ENCODE peak calls at places on chromosome 18, in eight cellular contexts. One of them, this sample, is unnamed. For H3K27me3, the result is how much of the 10 kb centered on the place peaks cover.

GRCh38 chr18:62957885-62958472 is 242.6 kb downstream of the PHLPP1 start:
- DNase-seq in AG04450: no peak
- DNase-seq in IMR-90: peak
- DNase-seq in sigmoid colon: no peak
- DNase-seq in thoracic aorta: no peak
- DNase-seq in psoas muscle: no peak
- DNase-seq in GM23248: peak
- DNase-seq in effector memory CD4-positive, alpha-beta T cell: no peak
- DNase-seq in this sample: peak

GRCh38 chr18:77548790-77549420 is 299.3 kb downstream of the GALR1 start:
- DNase-seq in effector memory CD4-positive, alpha-beta T cell: no peak
- DNase-seq in IMR-90: no peak
- DNase-seq in psoas muscle: peak
- DNase-seq in thoracic aorta: no peak
- DNase-seq in sigmoid colon: no peak
- DNase-seq in AG04450: no peak
- DNase-seq in GM23248: no peak
- DNase-seq in this sample: no peak

GRCh38 chr18:63454497-63454896 is 22.3 kb upstream of the SERPINB5 start:
- DNase-seq in psoas muscle: no peak
- DNase-seq in GM23248: peak
- DNase-seq in effector memory CD4-positive, alpha-beta T cell: no peak
- DNase-seq in sigmoid colon: no peak
- DNase-seq in AG04450: no peak
- DNase-seq in IMR-90: no peak
- DNase-seq in thoracic aorta: no peak
- DNase-seq in this sample: peak

GRCh38 chr18:24672165-24672950 is 211.9 kb downstream of the HRH4 start:
- DNase-seq in effector memory CD4-positive, alpha-beta T cell: no peak
- DNase-seq in psoas muscle: no peak
- DNase-seq in AG04450: no peak
- DNase-seq in sigmoid colon: no peak
- DNase-seq in thoracic aorta: no peak
- DNase-seq in IMR-90: peak
- DNase-seq in GM23248: peak
- DNase-seq in this sample: no peak

GRCh38 chr18:26746284-26747130 is 119.0 kb downstream of the AQP4 start:
- DNase-seq in thoracic aorta: no peak
- DNase-seq in sigmoid colon: no peak
- DNase-seq in AG04450: no peak
- DNase-seq in GM23248: peak
- DNase-seq in effector memory CD4-positive, alpha-beta T cell: no peak
- DNase-seq in psoas muscle: no peak
- DNase-seq in IMR-90: no peak
- DNase-seq in this sample: peak

GRCh38 chr18:60053747-60054304 is 154.0 kb downstream of the PMAIP1 start:
- DNase-seq in psoas muscle: no peak
- DNase-seq in AG04450: peak
- DNase-seq in effector memory CD4-positive, alpha-beta T cell: no peak
- DNase-seq in sigmoid colon: no peak
- DNase-seq in IMR-90: peak
- DNase-seq in GM23248: peak
- DNase-seq in thoracic aorta: no peak
- DNase-seq in this sample: peak

GRCh38 chr18:33578371-33579146 is 540 bp downstream of the ASXL3 start:
- DNase-seq in thoracic aorta: no peak
- DNase-seq in psoas muscle: peak
- DNase-seq in sigmoid colon: peak
- DNase-seq in GM23248: peak
- DNase-seq in effector memory CD4-positive, alpha-beta T cell: no peak
- DNase-seq in IMR-90: no peak
- DNase-seq in AG04450: no peak
- DNase-seq in this sample: peak

GRCh38 chr18:76208632-76209308 is 286.3 kb downstream of the ZNF516 start:
- DNase-seq in effector memory CD4-positive, alpha-beta T cell: no peak
- DNase-seq in sigmoid colon: no peak
- DNase-seq in AG04450: no peak
- DNase-seq in GM23248: peak
- DNase-seq in thoracic aorta: no peak
- DNase-seq in psoas muscle: no peak
- DNase-seq in IMR-90: no peak
- DNase-seq in this sample: no peak

GRCh38 chr18:47250415-47251046 is 929 bp downstream of the SKOR2 start:
- DNase-seq in psoas muscle: no peak
- DNase-seq in GM23248: no peak
- DNase-seq in sigmoid colon: no peak
- DNase-seq in thoracic aorta: no peak
- DNase-seq in effector memory CD4-positive, alpha-beta T cell: no peak
- DNase-seq in AG04450: no peak
- DNase-seq in IMR-90: no peak
- DNase-seq in this sample: no peak

GRCh38 chr18:47248610-47249343 is 2.7 kb downstream of the SKOR2 start:
- DNase-seq in AG04450: no peak
- DNase-seq in psoas muscle: no peak
- DNase-seq in IMR-90: no peak
- DNase-seq in sigmoid colon: no peak
- DNase-seq in thoracic aorta: no peak
- DNase-seq in GM23248: no peak
- DNase-seq in effector memory CD4-positive, alpha-beta T cell: no peak
- DNase-seq in this sample: no peak

GRCh38 chr18:47253101-47253654 is 1.7 kb upstream of the SKOR2 start:
- DNase-seq in thoracic aorta: no peak
- DNase-seq in AG04450: no peak
- DNase-seq in psoas muscle: no peak
- DNase-seq in GM23248: no peak
- DNase-seq in IMR-90: no peak
- DNase-seq in effector memory CD4-positive, alpha-beta T cell: no peak
- DNase-seq in sigmoid colon: no peak
- DNase-seq in this sample: no peak

GRCh38 chr18:47249602-47250001 is 1.9 kb downstream of the SKOR2 start:
- DNase-seq in psoas muscle: no peak
- DNase-seq in IMR-90: no peak
- DNase-seq in AG04450: no peak
- DNase-seq in effector memory CD4-positive, alpha-beta T cell: no peak
- DNase-seq in sigmoid colon: no peak
- DNase-seq in GM23248: no peak
- DNase-seq in thoracic aorta: no peak
- DNase-seq in this sample: no peak

DNA sequence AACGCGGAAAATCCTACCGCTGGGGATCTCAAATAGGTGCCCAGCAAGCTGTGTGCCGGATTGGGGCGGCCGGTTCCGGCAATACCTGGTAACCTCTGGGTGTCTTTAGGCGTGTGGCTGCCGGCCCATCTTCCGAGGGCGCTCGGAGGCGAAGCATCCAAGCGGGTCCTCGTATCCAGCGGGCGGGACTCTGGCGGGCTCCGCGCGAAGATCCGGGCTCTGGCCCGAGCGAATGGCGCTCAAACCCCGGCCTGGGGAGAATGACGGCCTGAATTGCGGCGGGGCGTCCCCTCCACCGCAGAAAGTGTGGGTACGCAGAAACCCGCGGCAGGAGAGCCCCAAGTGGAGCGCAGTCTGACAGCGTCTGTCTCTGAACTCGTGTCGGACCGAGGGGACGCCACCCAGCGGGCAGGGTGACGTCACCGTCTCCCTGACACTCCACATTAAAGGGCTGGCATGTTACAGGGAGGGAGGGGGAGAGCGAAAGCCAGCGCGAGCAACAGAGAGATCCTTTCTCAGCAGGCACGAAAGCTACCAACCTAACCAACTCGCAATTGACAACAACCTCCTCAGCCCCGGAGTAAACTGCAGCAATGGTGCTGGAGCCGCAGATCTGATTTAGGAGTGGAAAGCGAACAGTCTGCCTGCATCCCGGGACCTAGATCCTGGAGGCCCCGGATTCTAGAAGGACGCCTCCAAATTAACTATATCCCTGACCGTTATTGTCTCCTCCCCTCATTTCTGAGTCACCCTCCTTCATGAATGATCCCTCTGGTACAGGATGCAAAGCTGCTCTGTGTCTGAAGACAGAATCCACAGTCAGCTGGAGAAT is at the start of gene SKOR2:
- DNase-seq in thoracic aorta: no peak
- DNase-seq in psoas muscle: no peak
- DNase-seq in GM23248: no peak
- DNase-seq in sigmoid colon: no peak
- DNase-seq in IMR-90: no peak
- DNase-seq in AG04450: no peak
- DNase-seq in effector memory CD4-positive, alpha-beta T cell: no peak
- DNase-seq in this sample: no peak
- H3K27me3 ChIP-seq in thoracic aorta: under half
- H3K27me3 ChIP-seq in psoas muscle: under half
- H3K27me3 ChIP-seq in GM23248: half or more
- H3K27me3 ChIP-seq in sigmoid colon: half or more
- H3K27me3 ChIP-seq in IMR-90: half or more
- H3K27me3 ChIP-seq in AG04450: half or more
- H3K27me3 ChIP-seq in effector memory CD4-positive, alpha-beta T cell: under half
- H3K27me3 ChIP-seq in this sample: half or more

GRCh38 chr18:3500016-3500415 is 50.0 kb downstream of the TGIF1 start:
- DNase-seq in AG04450: no peak
- DNase-seq in effector memory CD4-positive, alpha-beta T cell: no peak
- DNase-seq in psoas muscle: no peak
- DNase-seq in GM23248: no peak
- DNase-seq in thoracic aorta: no peak
- DNase-seq in IMR-90: no peak
- DNase-seq in sigmoid colon: no peak
- DNase-seq in this sample: no peak
- H3K4me3 ChIP-seq in AG04450: no peak
- H3K4me3 ChIP-seq in effector memory CD4-positive, alpha-beta T cell: no peak
- H3K4me3 ChIP-seq in psoas muscle: no peak
- H3K4me3 ChIP-seq in GM23248: no peak
- H3K4me3 ChIP-seq in thoracic aorta: no peak
- H3K4me3 ChIP-seq in IMR-90: no peak
- H3K4me3 ChIP-seq in sigmoid colon: no peak
- H3K4me3 ChIP-seq in this sample: no peak

GRCh38 chr18:79515331-79515730 is 119.6 kb downstream of the NFATC1 start:
- DNase-seq in sigmoid colon: peak
- DNase-seq in IMR-90: no peak
- DNase-seq in effector memory CD4-positive, alpha-beta T cell: no peak
- DNase-seq in thoracic aorta: no peak
- DNase-seq in AG04450: no peak
- DNase-seq in GM23248: no peak
- DNase-seq in psoas muscle: no peak
- DNase-seq in this sample: no peak
- H3K27me3 ChIP-seq in sigmoid colon: under half
- H3K27me3 ChIP-seq in IMR-90: under half
- H3K27me3 ChIP-seq in effector memory CD4-positive, alpha-beta T cell: under half
- H3K27me3 ChIP-seq in thoracic aorta: under half
- H3K27me3 ChIP-seq in AG04450: under half
- H3K27me3 ChIP-seq in GM23248: under half
- H3K27me3 ChIP-seq in psoas muscle: under half
- H3K27me3 ChIP-seq in this sample: under half

GRCh38 chr18:67359868-67360838 is 156.4 kb downstream of the DSEL start:
- DNase-seq in sigmoid colon: peak
- DNase-seq in AG04450: peak
- DNase-seq in IMR-90: peak
- DNase-seq in effector memory CD4-positive, alpha-beta T cell: no peak
- DNase-seq in GM23248: peak
- DNase-seq in psoas muscle: peak
- DNase-seq in thoracic aorta: peak
- DNase-seq in this sample: peak
- H3K4me3 ChIP-seq in sigmoid colon: peak
- H3K4me3 ChIP-seq in AG04450: peak
- H3K4me3 ChIP-seq in IMR-90: peak
- H3K4me3 ChIP-seq in effector memory CD4-positive, alpha-beta T cell: no peak
- H3K4me3 ChIP-seq in GM23248: peak
- H3K4me3 ChIP-seq in psoas muscle: peak
- H3K4me3 ChIP-seq in thoracic aorta: peak
- H3K4me3 ChIP-seq in this sample: peak

DNA sequence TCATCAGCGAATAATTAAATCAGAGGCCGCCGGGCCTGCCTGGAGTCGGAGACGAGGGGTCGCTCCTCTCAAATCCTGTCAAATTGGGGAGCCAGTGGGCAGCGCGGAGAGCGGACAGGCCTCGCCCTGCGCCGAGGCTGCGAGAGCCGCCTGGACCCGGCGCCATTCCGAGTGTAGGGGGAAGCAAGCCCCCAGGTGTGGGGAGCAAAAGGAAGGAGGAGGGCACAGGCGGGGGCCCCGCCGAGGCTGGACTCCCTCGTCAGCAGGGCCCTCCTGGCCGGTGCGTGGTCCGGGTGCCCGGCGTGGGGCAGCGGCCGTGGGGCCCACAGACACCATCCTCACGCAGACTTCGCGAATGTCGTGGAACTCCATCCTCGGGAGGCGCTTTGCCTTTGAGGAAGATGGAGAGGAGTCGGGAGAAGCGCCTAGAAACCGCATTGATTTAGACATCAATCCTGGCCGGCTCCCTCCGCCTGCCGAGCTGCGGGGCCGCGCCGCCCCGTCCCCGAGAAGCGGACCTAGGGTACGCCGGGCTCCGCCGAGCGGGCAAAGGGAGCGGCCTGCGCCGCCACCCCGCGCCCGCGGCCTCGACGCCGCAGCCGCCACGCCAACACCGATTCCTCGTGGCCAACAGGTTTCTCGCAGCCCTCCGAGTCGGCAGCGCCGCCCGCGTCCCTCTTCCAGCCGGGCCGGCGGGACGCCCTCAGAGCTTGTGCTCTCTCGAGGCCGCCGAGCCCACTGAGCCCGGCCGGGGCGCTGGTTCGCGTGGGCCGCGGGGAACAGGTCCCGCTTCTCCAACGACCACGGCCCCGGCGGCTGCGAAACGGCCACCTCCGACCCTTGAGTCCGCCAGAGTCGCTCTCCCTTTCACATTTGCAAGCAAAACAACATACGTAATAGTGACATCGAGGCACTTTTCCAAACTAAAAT is 6.7 kb upstream of the ONECUT2 start:
- DNase-seq in AG04450: no peak
- DNase-seq in IMR-90: no peak
- DNase-seq in thoracic aorta: no peak
- DNase-seq in psoas muscle: no peak
- DNase-seq in sigmoid colon: no peak
- DNase-seq in GM23248: peak
- DNase-seq in effector memory CD4-positive, alpha-beta T cell: no peak
- DNase-seq in this sample: no peak
- H3K27me3 ChIP-seq in AG04450: half or more
- H3K27me3 ChIP-seq in IMR-90: half or more
- H3K27me3 ChIP-seq in thoracic aorta: half or more
- H3K27me3 ChIP-seq in psoas muscle: under half
- H3K27me3 ChIP-seq in sigmoid colon: half or more
- H3K27me3 ChIP-seq in GM23248: half or more
- H3K27me3 ChIP-seq in effector memory CD4-positive, alpha-beta T cell: under half
- H3K27me3 ChIP-seq in this sample: under half

This sample was measured in MG63.